ENCODE peak calls at places on chromosome 12, in nine cellular contexts. E is stimulated activated CD4-positive, alpha-beta T cell treated with anti-CD3 and anti-CD28 coated beads, Interleukin-12 subunit alpha, Interleukin-12 subunit beta, amount 100 ng/mL, for 48 hours; U is B cell; X is stomach; T is mesothelial cell of epicardium; K is transverse colon; Z is fibroblast of lung; N is hippocampal formation; W is T follicular helper cell. D is an unnamed sample.

GRCh38 chr12:126558219-126558618 is 1493.0 kb downstream of the AACS start:
- DNase-seq in E (no peak), U (no peak), X (no peak), T (no peak), K (no peak), Z (no peak), N (no peak), W (no peak), D (no peak)

GRCh38 chr12:85872497-85873091 is 1.5 kb upstream of the NTS start:
- DNase-seq in E (no peak), U (no peak), X (no peak), T (no peak), K (no peak), Z (peak), N (no peak), W (no peak), D (peak)

GRCh38 chr12:124680863-124681778 is 113.7 kb upstream of the NCOR2 start:
- DNase-seq in E (no peak), U (no peak), X (no peak), T (no peak), K (no peak), Z (peak), N (no peak), W (no peak), D (no peak)

GRCh38 chr12:31234955-31235867 is 90.7 kb downstream of the SINHCAF start:
- DNase-seq in E (no peak), U (no peak), X (peak), T (no peak), K (peak), Z (peak), N (peak), W (no peak), D (no peak)

GRCh38 chr12:44875954-44876553 is at the start of gene NELL2:
- DNase-seq in E (peak), U (peak), X (no peak), T (no peak), K (peak), Z (peak), N (peak), W (peak), D (peak)

GRCh38 chr12:106282457-106283097 is 20.0 kb upstream of the TCP11L2 start:
- DNase-seq in E (peak), U (peak), X (peak), T (no peak), K (peak), Z (peak), N (no peak), W (peak), D (no peak)

GRCh38 chr12:75690556-75690955 is 179.1 kb upstream of the KRR1 start:
- DNase-seq in E (no peak), U (no peak), X (no peak), T (no peak), K (no peak), Z (peak), N (no peak), W (no peak), D (no peak)

GRCh38 chr12:6020930-6021329 is 75.9 kb upstream of the ANO2 start:
- DNase-seq in E (no peak), U (no peak), X (no peak), T (no peak), K (no peak), Z (no peak), N (no peak), W (no peak), D (no peak)